ENCODE peak calls at places on chromosomes 7 and 10, in eight cellular contexts. B, M, D, N, A, P, Z and H are unnamed samples.
A peak's percentile ranks its signal among the peaks of the same experiment; 100 is the strongest.

GRCh38 chr10:5559642-5560141 is 34.9 kb downstream of the CALML3 start:
- DNase-seq in M (peak; percentile 86), D (no peak), P (no peak), N (no peak), A (no peak), Z (peak; percentile 12), B (no peak), H (peak; percentile 53)

GRCh38 chr7:135879238-135879637 is 97.9 kb downstream of the MTPN start:
- DNase-seq in N (no peak), B (no peak), A (no peak), Z (no peak), P (no peak), M (peak; percentile 29), D (no peak), H (no peak)

GRCh38 chr10:80497187-80498038 is 40.3 kb upstream of the SH2D4B start:
- DNase-seq in N (peak; percentile 57), D (no peak), A (no peak), M (peak; percentile 52), Z (peak; percentile 38), B (no peak), P (peak; percentile 67), H (peak; percentile 88)

GRCh38 chr7:83930262-83930661 is 264.3 kb downstream of the SEMA3A start:
- DNase-seq in Z (no peak), D (no peak), N (no peak), A (no peak), P (no peak), M (no peak), B (no peak), H (no peak)

GRCh38 chr10:62653254-62653653 is 151.3 kb upstream of the ADO start:
- DNase-seq in M (no peak), Z (no peak), D (no peak), B (no peak), A (no peak), P (no peak), N (no peak), H (no peak)

GRCh38 chr10:84224411-84225028 is 824 bp downstream of the LRIT2 start:
- DNase-seq in A (no peak), B (no peak), N (no peak), D (no peak), Z (no peak), P (no peak), M (no peak), H (no peak)

GRCh38 chr7:108559253-108559652 is 10.3 kb downstream of the THAP5 start:
- DNase-seq in B (no peak), P (no peak), Z (no peak), N (no peak), M (no peak), A (no peak), D (no peak), H (no peak)

GRCh38 chr7:142878315-142878714 is 7.2 kb downstream of the TRPV6 start:
- DNase-seq in P (no peak), N (no peak), M (no peak), A (no peak), Z (no peak), D (no peak), B (no peak), H (no peak)

GRCh38 chr10:129758591-129759021 is 205.5 kb downstream of the EBF3 start:
- DNase-seq in D (no peak), A (no peak), B (peak; percentile 6), Z (peak; percentile 9), P (peak; percentile 13), N (no peak), M (no peak), H (no peak)

GRCh38 chr10:103960103-103960502 is 6.8 kb upstream of the SLK start:
- DNase-seq in D (no peak), B (no peak), P (no peak), Z (no peak), A (no peak), M (no peak), N (no peak), H (no peak)

GRCh38 chr7:31418928-31419327 is 78.4 kb upstream of the NEUROD6 start:
- DNase-seq in Z (no peak), B (no peak), N (no peak), D (no peak), A (no peak), M (no peak), P (no peak), H (no peak)

GRCh38 chr7:27182861-27183681 is 2.0 kb downstream of the HOXA11 start:
- DNase-seq in B (no peak), M (no peak), D (no peak), A (no peak), Z (peak; percentile 27), P (no peak), N (no peak), H (no peak)

GRCh38 chr10:45817912-45818311 is 29.4 kb downstream of the AGAP4 start:
- DNase-seq in M (no peak), N (no peak), P (no peak), B (no peak), A (no peak), Z (no peak), D (no peak), H (no peak)

GRCh38 chr7:132377043-132377442 is 199.2 kb downstream of the PLXNA4 start:
- DNase-seq in M (no peak), N (no peak), Z (no peak), D (no peak), P (no peak), A (no peak), B (no peak), H (no peak)

GRCh38 chr7:144565586-144565985 is 162.1 kb upstream of the NOBOX start:
- DNase-seq in A (no peak), M (no peak), Z (no peak), P (no peak), N (no peak), D (no peak), B (no peak), H (no peak)

GRCh38 chr10:5951167-5951711 is 26.1 kb downstream of the IL15RA start:
- DNase-seq in M (no peak), Z (peak; percentile 63), P (peak; percentile 39), D (no peak), A (no peak), B (peak; percentile 21), N (no peak), H (no peak)

GRCh38 chr7:521221-522070 is 1.8 kb upstream of the PDGFA start:
- DNase-seq in A (no peak), D (no peak), Z (peak; percentile 69), M (peak; percentile 52), B (peak; percentile 67), N (no peak), P (peak; percentile 50), H (no peak)

GRCh38 chr7:140525741-140526140 is 46.4 kb upstream of the MKRN1 start:
- DNase-seq in N (no peak), B (no peak), Z (no peak), M (peak; percentile 79), P (no peak), D (no peak), A (no peak), H (no peak)

GRCh38 chr10:13681528-13681927 is 94.8 kb downstream of the PRPF18 start:
- DNase-seq in N (no peak), A (no peak), Z (no peak), B (no peak), D (no peak), M (no peak), P (no peak), H (no peak)

GRCh38 chr10:13681963-13682362 is 95.2 kb downstream of the PRPF18 start:
- DNase-seq in D (no peak), A (no peak), Z (no peak), N (no peak), B (no peak), M (no peak), P (no peak), H (no peak)

GRCh38 chr10:13681095-13681494 is 94.3 kb downstream of the PRPF18 start:
- DNase-seq in N (no peak), D (no peak), A (no peak), Z (no peak), M (no peak), B (no peak), P (no peak), H (no peak)

GRCh38 chr10:13674645-13675588 is 88.2 kb downstream of the PRPF18 start:
- DNase-seq in Z (no peak), P (no peak), D (no peak), M (no peak), B (no peak), A (no peak), N (no peak), H (no peak)

GRCh38 chr10:13678444-13678843 is 91.7 kb downstream of the PRPF18 start:
- DNase-seq in N (no peak), P (peak; percentile 79), D (no peak), A (no peak), B (no peak), Z (no peak), M (no peak), H (no peak)
- H3K4me3 ChIP-seq in N (no peak overlapping the region), P (no peak overlapping the region), D (no peak overlapping the region), A (no peak overlapping the region), B (no peak overlapping the region), Z (no peak overlapping the region), M (no peak overlapping the region), H (no peak overlapping the region)

GRCh38 chr7:103423467-103424179 is 22.4 kb downstream of the SLC26A5 start:
- DNase-seq in N (no peak), P (no peak), M (no peak), D (no peak), A (no peak), B (no peak), Z (no peak), H (no peak)

GRCh38 chr7:103425177-103425576 is 20.8 kb downstream of the SLC26A5 start:
- DNase-seq in A (no peak), Z (no peak), B (no peak), M (no peak), P (no peak), D (no peak), N (no peak), H (no peak)
- TF ChIP-seq CTCF in A (no peak), Z (no peak), B (no peak), M (no peak), P (no peak), D (no peak), N (no peak), H (no peak)

DNA sequence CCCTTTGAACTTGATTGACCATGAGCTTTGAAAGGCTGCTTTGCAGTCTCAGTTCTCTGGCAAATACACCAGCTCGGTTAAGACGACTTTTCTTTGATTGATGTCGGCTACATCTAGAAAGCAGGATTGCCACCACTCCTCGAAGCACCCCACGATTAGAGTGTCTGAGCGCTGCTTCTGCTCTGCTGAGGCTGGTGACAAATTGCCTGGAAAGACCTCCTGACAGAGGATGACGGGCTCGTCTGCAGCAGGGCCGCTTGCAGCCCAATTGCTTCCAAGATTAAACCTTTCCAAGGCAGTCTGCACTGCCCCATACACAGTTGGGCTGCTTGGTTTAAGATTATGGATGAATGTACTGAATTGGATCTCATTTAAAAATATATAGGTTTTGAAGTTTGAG is 182.0 kb downstream of the CUX1 start:
- DNase-seq in Z (no peak), P (no peak), D (no peak), N (no peak), A (no peak), B (no peak), M (no peak), H (no peak)
- H3K4me3 ChIP-seq in Z (no peak overlapping the region), P (no peak overlapping the region), D (no peak overlapping the region), N (no peak overlapping the region), A (no peak overlapping the region), B (no peak overlapping the region), M (no peak overlapping the region), H (no peak overlapping the region)

DNA sequence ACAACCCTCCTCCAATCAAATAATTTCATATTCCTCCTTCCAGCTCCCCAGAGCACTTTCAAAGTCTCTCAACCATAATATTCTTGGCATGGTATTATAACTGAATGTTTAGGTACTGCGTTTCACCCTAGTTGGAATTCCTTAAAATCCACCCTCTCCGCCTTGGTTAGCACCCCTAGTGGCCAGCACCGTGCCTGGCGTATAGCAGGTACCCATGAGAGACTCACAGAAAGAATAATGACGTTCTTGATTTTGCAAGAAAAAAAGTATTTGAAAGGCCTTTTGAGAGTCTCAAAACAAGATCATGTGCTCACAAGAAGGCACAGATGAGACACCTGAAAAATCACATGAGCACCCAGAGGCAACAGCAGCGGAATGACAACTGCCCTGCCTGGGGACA is 50.8 kb downstream of the GLI3 start:
- DNase-seq in N (no peak), M (no peak), P (no peak), D (no peak), B (no peak), Z (no peak), A (no peak), H (no peak)
- TF ChIP-seq CTCF in N (peak; percentile 8), M (peak; percentile 68), P (peak; percentile 26), D (peak; percentile 42), B (no peak), Z (no peak), A (peak; percentile 39), H (peak; percentile 42)